ENCODE peak calls at places on chromosome 1, in nine cellular contexts. W is stimulated activated CD8-positive, alpha-beta memory T cell treated with anti-CD3 and anti-CD28 coated beads, Interleukin-15, amount 100 ng/mL, for 4 hours; N is glutamatergic neuron; Q is RKO; D is G401; G is NCI-H1417; M is anterior cingulate cortex; K is stimulated activated CD4-positive, alpha-beta T cell treated with anti-CD3 and anti-CD28 coated beads, Interleukin-1b, Interleukin-23, amount 100 ng/mL, for 4 hours; A is dermis blood vessel endothelial cell. F is an unnamed sample.

GRCh38 chr1:103170608-103171007 is 62.3 kb upstream of the COL11A1 start:
- DNase-seq in G (no peak), K (no peak), W (no peak), Q (no peak), N (no peak), A (no peak), M (no peak), D (no peak), F (no peak)

GRCh38 chr1:206021796-206022365 is 1.8 kb downstream of the CTSE start:
- DNase-seq in N (no peak), M (no peak), G (no peak), Q (peak), K (no peak), A (peak), D (no peak), W (no peak), F (no peak)

GRCh38 chr1:204684551-204685235 is 845 bp downstream of the LRRN2 start:
- DNase-seq in D (peak), G (peak), K (no peak), A (no peak), Q (no peak), M (no peak), W (no peak), N (peak), F (no peak)

GRCh38 chr1:1157426-1157913 is 16.2 kb upstream of the TTLL10 start:
- DNase-seq in Q (peak), D (peak), W (no peak), A (peak), M (peak), K (peak), G (no peak), N (peak), F (no peak)

GRCh38 chr1:108553910-108554309 is 6.0 kb upstream of the EEIG2 start:
- DNase-seq in D (no peak), A (no peak), M (no peak), W (no peak), K (no peak), N (no peak), G (no peak), Q (no peak), F (no peak)

GRCh38 chr1:22457356-22457755 is 5.7 kb downstream of the ZBTB40 start:
- DNase-seq in D (peak), M (no peak), A (peak), G (no peak), W (no peak), K (no peak), N (no peak), Q (no peak), F (no peak)

GRCh38 chr1:1021010-1021845 is 1.3 kb downstream of the AGRN start:
- DNase-seq in K (no peak), N (peak), Q (peak), A (peak), W (no peak), G (peak), M (no peak), D (no peak), F (peak)

GRCh38 chr1:173202430-173203145 is 4.5 kb downstream of the TNFSF4 start:
- DNase-seq in D (peak), M (no peak), G (peak), N (no peak), Q (peak), A (peak), W (no peak), K (no peak), F (no peak)

GRCh38 chr1:87435484-87435883 is 106.8 kb downstream of the LMO4 start:
- DNase-seq in K (no peak), A (no peak), M (no peak), G (no peak), D (no peak), Q (no peak), W (no peak), N (no peak), F (no peak)

GRCh38 chr1:165353731-165354671 is 2.5 kb downstream of the LMX1A start:
- DNase-seq in N (peak), A (no peak), K (no peak), W (no peak), Q (no peak), G (no peak), M (no peak), D (no peak), F (no peak)

GRCh38 chr1:245995474-245995873 is 511.6 kb downstream of the SMYD3 start:
- DNase-seq in A (no peak), G (peak), Q (no peak), D (no peak), K (no peak), W (no peak), N (peak), M (no peak), F (no peak)

GRCh38 chr1:201332021-201332420 is 45.5 kb downstream of the TNNT2 start:
- DNase-seq in D (no peak), N (peak), K (no peak), G (no peak), Q (no peak), A (no peak), W (no peak), M (no peak), F (no peak)

GRCh38 chr1:64163972-64164371 is 39.5 kb upstream of the UBE2U start:
- DNase-seq in G (no peak), K (no peak), W (no peak), A (peak), M (no peak), D (peak), Q (peak), N (no peak), F (peak)

GRCh38 chr1:19676438-19676922 is 11.8 kb downstream of the HTR6 start:
- DNase-seq in N (no peak), Q (peak), G (no peak), W (no peak), D (no peak), A (peak), M (no peak), K (no peak), F (no peak)

GRCh38 chr1:42913426-42914091 is 45.1 kb downstream of the SLC2A1 start:
- DNase-seq in M (no peak), W (no peak), G (peak), A (peak), K (no peak), Q (peak), D (peak), N (no peak), F (peak)

GRCh38 chr1:167198518-167199133 is 22.1 kb upstream of the POU2F1 start:
- DNase-seq in D (no peak), G (peak), K (no peak), M (no peak), Q (no peak), W (no peak), N (peak), A (no peak), F (peak)

GRCh38 chr1:8554956-8555534 is 237.1 kb downstream of the SLC45A1 start:
- DNase-seq in N (no peak), A (peak), G (no peak), M (no peak), W (no peak), Q (no peak), D (no peak), K (no peak), F (no peak)

F was measured in NCI-H2227 treated with DMSO at 0.1 percent for 48 hours.